ENCODE peak calls at places on chromosomes 7 and 10, in seven cellular contexts. One of them, this sample, is unnamed.

GRCh38 chr10:484925-485661 is 204.4 kb downstream of the DIP2C start:
- DNase-seq in CD4-positive, CD25-positive, alpha-beta regulatory T cell: peak
- DNase-seq in lower leg skin: no peak
- DNase-seq in activated T-cell treated with anti-CD3 and anti-CD28 coated beads for 1 hour: no peak
- DNase-seq in NCI-H187 treated with DMSO at 0.1 percent for 48 hours: no peak
- DNase-seq in adipocyte: peak
- DNase-seq in fibroblast of mammary gland: no peak
- DNase-seq in this sample: peak

GRCh38 chr7:145909956-145910611 is 206.5 kb upstream of the CNTNAP2 start:
- DNase-seq in CD4-positive, CD25-positive, alpha-beta regulatory T cell: no peak
- DNase-seq in NCI-H187 treated with DMSO at 0.1 percent for 48 hours: no peak
- DNase-seq in fibroblast of mammary gland: peak
- DNase-seq in adipocyte: no peak
- DNase-seq in activated T-cell treated with anti-CD3 and anti-CD28 coated beads for 1 hour: no peak
- DNase-seq in lower leg skin: no peak
- DNase-seq in this sample: no peak

GRCh38 chr10:77932016-77932715 is 5.6 kb upstream of the DLG5 start:
- DNase-seq in activated T-cell treated with anti-CD3 and anti-CD28 coated beads for 1 hour: no peak
- DNase-seq in NCI-H187 treated with DMSO at 0.1 percent for 48 hours: no peak
- DNase-seq in CD4-positive, CD25-positive, alpha-beta regulatory T cell: no peak
- DNase-seq in lower leg skin: no peak
- DNase-seq in fibroblast of mammary gland: no peak
- DNase-seq in adipocyte: peak
- DNase-seq in this sample: no peak

GRCh38 chr7:21702303-21702702 is 159.5 kb downstream of the DNAH11 start:
- DNase-seq in CD4-positive, CD25-positive, alpha-beta regulatory T cell: no peak
- DNase-seq in activated T-cell treated with anti-CD3 and anti-CD28 coated beads for 1 hour: no peak
- DNase-seq in NCI-H187 treated with DMSO at 0.1 percent for 48 hours: no peak
- DNase-seq in adipocyte: no peak
- DNase-seq in lower leg skin: no peak
- DNase-seq in fibroblast of mammary gland: no peak
- DNase-seq in this sample: no peak

GRCh38 chr10:80498833-80499671 is 38.6 kb upstream of the SH2D4B start:
- DNase-seq in CD4-positive, CD25-positive, alpha-beta regulatory T cell: peak
- DNase-seq in activated T-cell treated with anti-CD3 and anti-CD28 coated beads for 1 hour: peak
- DNase-seq in adipocyte: peak
- DNase-seq in lower leg skin: peak
- DNase-seq in NCI-H187 treated with DMSO at 0.1 percent for 48 hours: no peak
- DNase-seq in fibroblast of mammary gland: peak
- DNase-seq in this sample: no peak

GRCh38 chr7:123022576-123022975 is 27.1 kb upstream of the TAS2R16 start:
- DNase-seq in CD4-positive, CD25-positive, alpha-beta regulatory T cell: no peak
- DNase-seq in fibroblast of mammary gland: peak
- DNase-seq in activated T-cell treated with anti-CD3 and anti-CD28 coated beads for 1 hour: no peak
- DNase-seq in adipocyte: peak
- DNase-seq in NCI-H187 treated with DMSO at 0.1 percent for 48 hours: no peak
- DNase-seq in lower leg skin: no peak
- DNase-seq in this sample: no peak

GRCh38 chr7:135508853-135509588 is 881 bp downstream of the CNOT4 start:
- DNase-seq in NCI-H187 treated with DMSO at 0.1 percent for 48 hours: no peak
- DNase-seq in lower leg skin: no peak
- DNase-seq in CD4-positive, CD25-positive, alpha-beta regulatory T cell: peak
- DNase-seq in activated T-cell treated with anti-CD3 and anti-CD28 coated beads for 1 hour: peak
- DNase-seq in fibroblast of mammary gland: peak
- DNase-seq in adipocyte: peak
- DNase-seq in this sample: peak

GRCh38 chr10:48772059-48772458 is 87.4 kb downstream of the WDFY4 start:
- DNase-seq in activated T-cell treated with anti-CD3 and anti-CD28 coated beads for 1 hour: no peak
- DNase-seq in NCI-H187 treated with DMSO at 0.1 percent for 48 hours: no peak
- DNase-seq in adipocyte: no peak
- DNase-seq in CD4-positive, CD25-positive, alpha-beta regulatory T cell: no peak
- DNase-seq in lower leg skin: no peak
- DNase-seq in fibroblast of mammary gland: no peak
- DNase-seq in this sample: no peak

GRCh38 chr7:131919920-131920709 is 363.7 kb upstream of the PODXL start:
- DNase-seq in adipocyte: no peak
- DNase-seq in activated T-cell treated with anti-CD3 and anti-CD28 coated beads for 1 hour: no peak
- DNase-seq in NCI-H187 treated with DMSO at 0.1 percent for 48 hours: no peak
- DNase-seq in lower leg skin: no peak
- DNase-seq in fibroblast of mammary gland: no peak
- DNase-seq in CD4-positive, CD25-positive, alpha-beta regulatory T cell: no peak
- DNase-seq in this sample: no peak

GRCh38 chr7:23093111-23093510 is 12.5 kb upstream of the KLHL7 start:
- DNase-seq in NCI-H187 treated with DMSO at 0.1 percent for 48 hours: no peak
- DNase-seq in CD4-positive, CD25-positive, alpha-beta regulatory T cell: no peak
- DNase-seq in fibroblast of mammary gland: peak
- DNase-seq in adipocyte: no peak
- DNase-seq in lower leg skin: no peak
- DNase-seq in activated T-cell treated with anti-CD3 and anti-CD28 coated beads for 1 hour: no peak
- DNase-seq in this sample: no peak

GRCh38 chr10:8979976-8980375 is 925.5 kb downstream of the GATA3 start:
- DNase-seq in NCI-H187 treated with DMSO at 0.1 percent for 48 hours: no peak
- DNase-seq in adipocyte: no peak
- DNase-seq in fibroblast of mammary gland: no peak
- DNase-seq in activated T-cell treated with anti-CD3 and anti-CD28 coated beads for 1 hour: no peak
- DNase-seq in CD4-positive, CD25-positive, alpha-beta regulatory T cell: no peak
- DNase-seq in lower leg skin: no peak
- DNase-seq in this sample: no peak

GRCh38 chr7:107230334-107230733 is 61.5 kb downstream of the HBP1 start:
- DNase-seq in lower leg skin: no peak
- DNase-seq in fibroblast of mammary gland: peak
- DNase-seq in activated T-cell treated with anti-CD3 and anti-CD28 coated beads for 1 hour: no peak
- DNase-seq in CD4-positive, CD25-positive, alpha-beta regulatory T cell: no peak
- DNase-seq in adipocyte: no peak
- DNase-seq in NCI-H187 treated with DMSO at 0.1 percent for 48 hours: no peak
- DNase-seq in this sample: no peak

GRCh38 chr7:4849390-4849789 is 12.4 kb downstream of the PAPOLB start:
- DNase-seq in NCI-H187 treated with DMSO at 0.1 percent for 48 hours: peak
- DNase-seq in CD4-positive, CD25-positive, alpha-beta regulatory T cell: peak
- DNase-seq in lower leg skin: no peak
- DNase-seq in activated T-cell treated with anti-CD3 and anti-CD28 coated beads for 1 hour: no peak
- DNase-seq in adipocyte: peak
- DNase-seq in fibroblast of mammary gland: peak
- DNase-seq in this sample: peak

GRCh38 chr7:139745330-139746143 is 32.3 kb downstream of the HIPK2 start:
- DNase-seq in activated T-cell treated with anti-CD3 and anti-CD28 coated beads for 1 hour: no peak
- DNase-seq in fibroblast of mammary gland: peak
- DNase-seq in adipocyte: no peak
- DNase-seq in NCI-H187 treated with DMSO at 0.1 percent for 48 hours: no peak
- DNase-seq in lower leg skin: no peak
- DNase-seq in CD4-positive, CD25-positive, alpha-beta regulatory T cell: no peak
- DNase-seq in this sample: no peak

GRCh38 chr7:34596887-34597286 is 61.1 kb upstream of the NPSR1 start:
- DNase-seq in fibroblast of mammary gland: no peak
- DNase-seq in CD4-positive, CD25-positive, alpha-beta regulatory T cell: no peak
- DNase-seq in activated T-cell treated with anti-CD3 and anti-CD28 coated beads for 1 hour: no peak
- DNase-seq in lower leg skin: no peak
- DNase-seq in adipocyte: peak
- DNase-seq in NCI-H187 treated with DMSO at 0.1 percent for 48 hours: no peak
- DNase-seq in this sample: no peak

GRCh38 chr10:119494224-119495060 is 48.1 kb downstream of the RGS10 start:
- DNase-seq in activated T-cell treated with anti-CD3 and anti-CD28 coated beads for 1 hour: no peak
- DNase-seq in lower leg skin: peak
- DNase-seq in NCI-H187 treated with DMSO at 0.1 percent for 48 hours: peak
- DNase-seq in CD4-positive, CD25-positive, alpha-beta regulatory T cell: peak
- DNase-seq in adipocyte: peak
- DNase-seq in fibroblast of mammary gland: peak
- DNase-seq in this sample: no peak

This sample was measured in central memory CD4-positive, alpha-beta T cell.